ENCODE peak calls at places on chromosome 11, in ten cellular contexts. S, Y, C, F, E, K, W, Q, H and V are unnamed samples.

GRCh38 chr11:31711137-31711536 is 100.0 kb downstream of the PAX6 start:
- DNase-seq in E (peak), C (no peak), Y (no peak), K (no peak), Q (no peak), W (no peak), F (no peak), S (no peak), H (peak), V (no peak)

GRCh38 chr11:44775366-44776356 is 48.9 kb downstream of the TSPAN18 start:
- DNase-seq in S (no peak), E (peak), H (peak), C (peak), F (peak), K (no peak), Q (peak), Y (no peak), W (peak), V (peak)

GRCh38 chr11:72670041-72670440 is 4.2 kb downstream of the PDE2A start:
- DNase-seq in F (no peak), H (no peak), W (no peak), Q (no peak), S (no peak), Y (no peak), C (no peak), K (no peak), E (peak), V (no peak)

GRCh38 chr11:46348566-46348981 is 1.3 kb downstream of the DGKZ start:
- DNase-seq in C (no peak), H (no peak), Y (no peak), K (no peak), F (no peak), W (peak), S (no peak), E (no peak), Q (no peak), V (no peak)

GRCh38 chr11:117613521-117613920 is 183.5 kb downstream of the DSCAML1 start:
- DNase-seq in C (no peak), F (no peak), S (no peak), Q (no peak), W (no peak), Y (no peak), H (no peak), K (no peak), E (no peak), V (no peak)

GRCh38 chr11:19957301-19957985 is 202.8 kb downstream of the DBX1 start:
- DNase-seq in E (no peak), K (no peak), Q (no peak), F (no peak), W (no peak), Y (no peak), S (no peak), C (no peak), H (peak), V (no peak)

GRCh38 chr11:99988105-99988907 is 698.8 kb upstream of the ARHGAP42 start:
- DNase-seq in K (no peak), W (no peak), F (no peak), S (no peak), E (no peak), Y (no peak), H (no peak), Q (no peak), C (peak), V (no peak)

GRCh38 chr11:117199061-117199915 is at the start of gene TAGLN:
- DNase-seq in E (no peak), Y (peak), K (no peak), Q (no peak), W (peak), C (peak), H (peak), F (no peak), S (peak), V (no peak)

GRCh38 chr11:70409871-70410270 is 11.5 kb downstream of the CTTN start:
- DNase-seq in W (no peak), K (no peak), S (no peak), E (no peak), F (no peak), Y (no peak), C (no peak), Q (no peak), H (no peak), V (no peak)

GRCh38 chr11:9639985-9640384 is 23.9 kb upstream of the SWAP70 start:
- DNase-seq in Y (no peak), W (no peak), H (no peak), K (no peak), S (no peak), C (peak), Q (no peak), F (no peak), E (no peak), V (no peak)

GRCh38 chr11:45751430-45751829 is 53.5 kb upstream of the SLC35C1 start:
- DNase-seq in W (no peak), Y (no peak), K (no peak), Q (no peak), H (no peak), F (no peak), E (peak), C (no peak), S (no peak), V (no peak)

GRCh38 chr11:76810151-76810853 is 27.1 kb downstream of the TSKU start:
- DNase-seq in Q (no peak), Y (no peak), E (peak), H (peak), C (peak), F (no peak), S (no peak), W (peak), K (no peak), V (peak)

GRCh38 chr11:14894657-14895598 is 2.9 kb upstream of the CYP2R1 start:
- DNase-seq in H (no peak), E (peak), K (no peak), S (no peak), F (no peak), W (peak), C (peak), Q (no peak), Y (no peak), V (no peak)

GRCh38 chr11:62715150-62716130 is 8.0 kb downstream of the GNG3 start:
- DNase-seq in Y (no peak), S (no peak), Q (no peak), E (no peak), C (no peak), H (no peak), W (no peak), F (no peak), K (no peak), V (no peak)

GRCh38 chr11:102010776-102011500 is 36.3 kb upstream of the CFAP300 start:
- DNase-seq in E (peak), H (peak), S (peak), Q (no peak), C (peak), Y (peak), K (no peak), W (peak), F (no peak), V (no peak)

GRCh38 chr11:67117176-67117575 is 1.9 kb upstream of the KDM2A start:
- DNase-seq in H (no peak), Q (no peak), S (no peak), C (peak), E (no peak), W (no peak), F (no peak), Y (no peak), K (no peak), V (no peak)

GRCh38 chr11:77126861-77127673 is 979 bp upstream of the MYO7A start:
- DNase-seq in F (peak), Y (no peak), E (peak), W (peak), H (peak), C (peak), Q (peak), S (no peak), K (peak), V (peak)

GRCh38 chr11:8826145-8826786 is 84.7 kb upstream of the AKIP1 start:
- DNase-seq in H (peak), Y (no peak), E (peak), Q (no peak), F (no peak), S (peak), C (peak), K (no peak), W (no peak), V (no peak)